ENCODE peak calls at places on chromosomes 16 and 17, in seven cellular contexts. N, R, U, D, I, Q and B are unnamed samples.

GRCh38 chr16:70342016-70342415 is 4.7 kb upstream of the DDX19A start:
- DNase-seq in R (no peak), I (no peak), Q (no peak), U (no peak), D (no peak), N (no peak), B (no peak)

GRCh38 chr17:34626141-34626681 is 46.8 kb downstream of the TMEM132E start:
- DNase-seq in Q (peak), I (peak), D (no peak), N (no peak), R (no peak), U (no peak), B (no peak)

GRCh38 chr17:75406222-75406615 is 741 bp upstream of the GRB2 start:
- DNase-seq in N (no peak), R (no peak), D (no peak), Q (peak), U (no peak), I (no peak), B (no peak)

GRCh38 chr16:23434380-23434779 is 18.6 kb downstream of the COG7 start:
- DNase-seq in D (no peak), R (peak), N (no peak), Q (peak), U (no peak), I (peak), B (peak)

GRCh38 chr17:38789185-38789584 is 10.2 kb downstream of the PIP4K2B start:
- DNase-seq in I (no peak), U (no peak), N (no peak), D (no peak), R (no peak), Q (no peak), B (no peak)

GRCh38 chr16:57859331-57859730 is 57.0 kb upstream of the KIFC3 start:
- DNase-seq in Q (peak), N (no peak), D (no peak), I (peak), U (no peak), R (peak), B (peak)

GRCh38 chr17:48459070-48459469 is 29.1 kb upstream of the SKAP1 start:
- DNase-seq in N (no peak), I (no peak), U (no peak), D (no peak), Q (no peak), R (no peak), B (no peak)

GRCh38 chr17:28317965-28318758 is 838 bp upstream of the TMEM97 start:
- DNase-seq in U (no peak), D (no peak), I (no peak), N (no peak), R (no peak), Q (peak), B (no peak)

GRCh38 chr16:49483651-49484451 is 110.2 kb downstream of the C16orf78 start:
- DNase-seq in N (no peak), U (no peak), D (no peak), Q (no peak), R (no peak), I (no peak), B (no peak)

GRCh38 chr17:29177871-29178749 is 2.1 kb downstream of the MYO18A start:
- DNase-seq in Q (no peak), I (peak), R (no peak), N (peak), D (no peak), U (no peak), B (no peak)

GRCh38 chr16:72999541-73000019 is 48.3 kb downstream of the ZFHX3 start:
- DNase-seq in Q (no peak), N (no peak), U (no peak), I (no peak), R (no peak), D (no peak), B (no peak)

GRCh38 chr17:48626470-48627241 is 498 bp upstream of the HOXB9 start:
- DNase-seq in R (peak), Q (peak), I (peak), D (no peak), N (no peak), U (no peak), B (no peak)

GRCh38 chr16:83964684-83965443 is 3.2 kb upstream of the NECAB2 start:
- DNase-seq in Q (no peak), I (no peak), D (no peak), N (no peak), U (no peak), R (no peak), B (no peak)

GRCh38 chr17:28125530-28126382 is 83.3 kb downstream of the NLK start:
- DNase-seq in Q (no peak), N (no peak), U (no peak), I (no peak), R (no peak), D (no peak), B (no peak)

GRCh38 chr17:67017895-67018294 is 26.5 kb upstream of the CACNG1 start:
- DNase-seq in D (no peak), I (no peak), U (no peak), R (no peak), N (no peak), Q (no peak), B (no peak)

GRCh38 chr16:6493555-6493954 is 839.1 kb upstream of the RBFOX1 start:
- DNase-seq in N (no peak), Q (no peak), R (no peak), U (no peak), I (no peak), D (no peak), B (no peak)

GRCh38 chr17:36674278-36674650 is 72.9 kb downstream of the MRM1 start:
- DNase-seq in N (no peak), D (no peak), Q (no peak), I (no peak), R (no peak), U (peak), B (no peak)

GRCh38 chr16:990516-991291 is 9.1 kb downstream of the SOX8 start:
- DNase-seq in Q (no peak), R (no peak), I (no peak), D (no peak), N (no peak), U (no peak), B (no peak)

GRCh38 chr17:9241774-9242496 is 220.6 kb downstream of the NTN1 start:
- DNase-seq in R (no peak), Q (no peak), N (no peak), D (no peak), U (no peak), I (no peak), B (no peak)

GRCh38 chr17:32006957-32007462 is at the start of gene LRRC37B:
- DNase-seq in U (peak), I (peak), Q (peak), D (peak), N (peak), R (peak), B (peak)

GRCh38 chr16:82641336-82641984 is 14.7 kb downstream of the CDH13 start:
- DNase-seq in N (no peak), R (no peak), D (no peak), I (no peak), Q (peak), U (no peak), B (no peak)

GRCh38 chr16:70701596-70701995 is 15.7 kb upstream of the MTSS2 start:
- DNase-seq in U (no peak), N (no peak), I (no peak), Q (no peak), D (no peak), R (no peak), B (no peak)

GRCh38 chr17:6102615-6103014 is 32.4 kb downstream of the WSCD1 start:
- DNase-seq in D (no peak), I (no peak), Q (no peak), R (no peak), U (no peak), N (no peak), B (no peak)

GRCh38 chr17:65699459-65699858 is 138.0 kb upstream of the AXIN2 start:
- DNase-seq in I (no peak), Q (no peak), U (no peak), N (no peak), R (no peak), D (no peak), B (no peak)

GRCh38 chr17:72397687-72398086 is 276.9 kb downstream of the SOX9 start:
- DNase-seq in U (no peak), I (no peak), Q (peak), N (no peak), D (no peak), R (no peak), B (no peak)

GRCh38 chr17:44623070-44623725 is 33.1 kb upstream of the MEIOC start:
- DNase-seq in I (peak), R (peak), D (no peak), Q (no peak), U (no peak), N (no peak), B (no peak)

GRCh38 chr16:12449795-12450194 is 353.9 kb downstream of the CPPED1 start:
- DNase-seq in U (no peak), I (no peak), Q (no peak), D (no peak), R (no peak), N (no peak), B (no peak)

GRCh38 chr17:5419959-5420653 is at the start of gene RPAIN:
- DNase-seq in N (peak), D (peak), R (peak), I (peak), U (peak), Q (peak), B (peak)

GRCh38 chr17:40793800-40794199 is 6.0 kb downstream of the KRT28 start:
- DNase-seq in R (no peak), D (no peak), U (no peak), I (no peak), N (no peak), Q (no peak), B (no peak)

GRCh38 chr17:38328620-38329019 is 15.1 kb downstream of the GPR179 start:
- DNase-seq in Q (no peak), R (no peak), I (no peak), D (no peak), N (no peak), U (no peak), B (no peak)

GRCh38 chr16:75282811-75283281 is 31.4 kb upstream of the BCAR1 start:
- DNase-seq in N (no peak), Q (no peak), I (no peak), R (no peak), D (no peak), U (no peak), B (no peak)

GRCh38 chr17:2982854-2983636 is 80.4 kb downstream of the OR1D5 start:
- DNase-seq in N (no peak), D (no peak), U (no peak), R (no peak), I (peak), Q (peak), B (peak)
- TF ChIP-seq CTCF in N (no peak), D (peak), U (no peak), R (no peak), I (peak), Q (peak), B (no peak)

GRCh38 chr17:82143333-82143732 is 45.3 kb upstream of the FASN start:
- DNase-seq in U (no peak), R (no peak), D (no peak), I (no peak), N (no peak), Q (no peak), B (no peak)

GRCh38 chr17:82148011-82148410 is 50.0 kb upstream of the FASN start:
- DNase-seq in N (no peak), D (no peak), R (no peak), Q (no peak), I (no peak), U (no peak), B (no peak)

GRCh38 chr17:82148997-82149396 is 51.0 kb upstream of the FASN start:
- DNase-seq in Q (no peak), D (no peak), R (no peak), U (no peak), N (no peak), I (no peak), B (no peak)

GRCh38 chr17:82146663-82147654 is 48.9 kb upstream of the FASN start:
- DNase-seq in Q (no peak), D (no peak), U (no peak), N (no peak), R (no peak), I (no peak), B (no peak)

DNA sequence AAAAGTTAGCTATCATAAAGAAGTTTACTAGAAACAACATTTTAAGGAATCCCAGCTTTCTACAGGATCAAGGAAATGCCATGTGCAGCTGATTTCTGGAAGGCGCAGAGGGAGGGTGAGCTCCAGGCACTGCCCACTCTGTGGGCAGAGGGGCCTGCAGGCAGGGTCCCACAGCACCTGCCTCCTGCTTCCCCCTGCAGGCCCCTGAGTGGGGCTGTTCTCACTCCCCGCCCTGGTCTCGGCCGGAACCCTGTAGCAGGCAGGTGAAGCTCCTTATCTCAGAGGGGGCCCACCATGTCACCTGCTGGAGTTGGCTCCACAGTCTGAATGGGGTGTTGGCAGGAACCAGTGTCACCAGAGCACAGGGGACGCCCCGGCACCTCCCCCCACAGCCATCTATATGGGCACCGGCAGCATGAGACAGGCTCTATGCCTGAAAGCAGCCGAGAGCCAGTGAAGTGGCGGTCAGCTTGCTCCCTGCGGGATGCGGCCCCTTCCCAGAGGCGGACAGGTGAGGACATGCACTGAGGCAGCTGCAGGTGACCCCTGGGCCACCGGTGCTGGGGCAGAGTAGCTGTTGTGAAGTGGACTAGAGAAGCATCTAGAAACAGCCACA is 47.6 kb upstream of the FASN start:
- DNase-seq in Q (no peak), N (no peak), D (no peak), R (no peak), U (no peak), I (no peak), B (no peak)
- H3K27ac ChIP-seq in Q (no peak), N (no peak), D (no peak), R (no peak), U (no peak), I (no peak), B (peak)

GRCh38 chr16:68843482-68844210 is at the start of gene TANGO6:
- DNase-seq in R (peak), I (peak), Q (peak), N (peak), D (peak), U (peak), B (peak)
- TF ChIP-seq CTCF in R (peak), I (peak), Q (peak), N (no peak), D (no peak), U (peak), B (peak)

DNA sequence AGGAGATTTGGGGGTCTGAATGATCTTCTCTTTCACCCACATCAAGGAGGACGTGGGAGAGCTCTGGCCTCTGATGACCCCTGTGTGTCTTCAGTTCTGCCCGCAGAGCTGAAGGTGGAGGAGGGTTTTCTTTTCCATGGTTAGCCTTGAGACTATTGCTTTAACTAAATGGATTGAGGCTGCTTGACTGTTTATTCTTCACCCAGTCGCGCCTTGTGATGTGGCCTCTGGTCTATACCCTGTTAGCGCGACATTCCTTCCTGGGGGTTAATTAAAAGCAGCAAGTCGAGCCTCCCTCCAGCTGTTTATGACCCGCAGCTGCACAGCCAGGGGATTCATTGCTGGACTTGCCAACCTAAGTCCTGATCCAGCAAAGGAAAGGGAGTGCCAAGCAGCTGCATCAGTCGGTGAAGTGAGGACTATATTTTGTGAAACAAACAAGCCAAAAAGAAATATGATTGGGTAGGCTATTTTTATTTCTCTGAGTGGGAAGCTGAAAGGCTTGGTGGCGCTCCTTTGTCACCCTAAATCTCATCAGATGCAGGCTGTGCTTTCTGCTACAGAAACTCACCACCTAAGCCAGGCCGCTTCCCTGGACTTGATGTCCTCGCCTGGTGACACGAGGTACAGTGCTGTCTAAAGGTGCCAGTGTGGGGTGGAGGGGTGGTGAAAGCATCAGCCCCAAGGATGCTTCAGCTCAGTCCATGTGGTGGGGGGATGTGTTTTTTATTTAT is 11.0 kb upstream of the SEC14L1 start:
- DNase-seq in R (no peak), U (no peak), Q (peak), I (no peak), N (no peak), D (no peak), B (no peak)
- H3K27ac ChIP-seq in R (no peak), U (no peak), Q (no peak), I (peak), N (peak), D (peak), B (peak)

GRCh38 chr17:51546114-51546513 is 285.8 kb downstream of the UTP18 start:
- DNase-seq in I (no peak), U (no peak), Q (no peak), D (no peak), N (no peak), R (no peak), B (no peak)

GRCh38 chr17:51536627-51537026 is 276.3 kb downstream of the UTP18 start:
- DNase-seq in I (no peak), R (no peak), Q (no peak), D (no peak), U (no peak), N (no peak), B (no peak)

GRCh38 chr17:51537996-51538550 is 277.7 kb downstream of the UTP18 start:
- DNase-seq in Q (no peak), R (no peak), N (no peak), D (no peak), I (no peak), U (no peak), B (no peak)

GRCh38 chr17:51541215-51541614 is 280.9 kb downstream of the UTP18 start:
- DNase-seq in N (no peak), U (no peak), R (no peak), D (no peak), I (no peak), Q (no peak), B (no peak)

DNA sequence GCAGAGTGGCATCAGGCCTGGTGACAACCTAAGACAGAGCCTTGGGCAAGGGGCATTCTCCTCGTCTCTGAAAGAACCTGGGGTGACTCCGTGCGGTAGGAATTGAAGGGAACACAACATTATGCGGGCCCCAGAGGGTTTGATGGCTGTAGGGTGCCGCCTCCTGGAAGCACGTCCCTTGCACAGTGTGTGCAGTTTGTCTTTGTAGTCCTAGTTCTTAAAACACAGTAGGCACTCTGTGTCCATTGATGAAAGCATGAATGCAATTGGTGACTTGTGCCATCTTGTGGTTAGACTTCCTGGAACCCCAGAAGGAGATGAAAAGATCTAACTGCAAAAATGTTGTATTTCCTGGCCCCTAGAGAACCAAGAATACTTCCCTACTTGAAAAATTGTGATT is 279.8 kb downstream of the UTP18 start:
- DNase-seq in N (no peak), Q (no peak), D (no peak), R (peak), U (no peak), I (peak), B (no peak)
- TF ChIP-seq CTCF in N (no peak), Q (no peak), D (no peak), R (peak), U (peak), I (no peak), B (no peak)